ENCODE peak calls at places on chromosomes 7 and 10, in four cellular contexts. M is HCT116, R is HepG2, F is K562. N is an unnamed sample.

GRCh38 chr7:149864023-149864422 is 9.7 kb upstream of the ATP6V0E2 start:
- DNase-seq in M (no peak), R (no peak), F (no peak), N (no peak)

GRCh38 chr7:108596560-108596959 is 26.9 kb downstream of the DNAJB9 start:
- DNase-seq in M (no peak), R (no peak), F (no peak), N (no peak)

GRCh38 chr7:141663081-141663510 is 38.9 kb downstream of the DENND11 start:
- DNase-seq in M (no peak), R (peak; percentile 79), F (no peak), N (no peak)

GRCh38 chr7:159062596-159062995 is 82.1 kb downstream of the VIPR2 start:
- DNase-seq in M (no peak), R (no peak), F (no peak), N (no peak)

GRCh38 chr10:124742418-124743187 is 1.6 kb downstream of the FAM53B start:
- DNase-seq in M (no peak), R (peak; percentile 57), F (peak; percentile 28), N (no peak)

GRCh38 chr7:19079066-19079465 is 38.4 kb downstream of the TWIST1 start:
- DNase-seq in M (peak; percentile 12), R (no peak), F (no peak), N (peak; percentile 62)

GRCh38 chr7:117970806-117971205 is 97.6 kb upstream of the CTTNBP2 start:
- DNase-seq in M (no peak), R (no peak), F (no peak), N (no peak)

GRCh38 chr7:24049296-24049695 is 234.7 kb upstream of the NPY start:
- DNase-seq in M (no peak), R (no peak), F (no peak), N (no peak)

GRCh38 chr7:44318296-44318695 is 7.1 kb downstream of the CAMK2B start:
- DNase-seq in M (no peak), R (no peak), F (no peak), N (no peak)

GRCh38 chr7:21134631-21135030 is 293.3 kb upstream of the SP4 start:
- DNase-seq in M (no peak), R (no peak), F (no peak), N (no peak)

GRCh38 chr7:7639847-7640220 is 718 bp upstream of the UMAD1 start:
- DNase-seq in M (no peak), R (peak; percentile 11), F (no peak), N (no peak)

GRCh38 chr7:40709077-40709964 is 574.5 kb downstream of the SUGCT start:
- DNase-seq in M (no peak), R (no peak), F (no peak), N (no peak)

GRCh38 chr10:79383974-79384606 is 36.8 kb downstream of the PPIF start:
- DNase-seq in M (no peak), R (no peak), F (no peak), N (no peak)

GRCh38 chr10:59748834-59749233 is 4.4 kb downstream of the MRLN start:
- DNase-seq in M (no peak), R (no peak), F (no peak), N (no peak)

GRCh38 chr7:144632724-144633123 is 203.1 kb downstream of the TPK1 start:
- DNase-seq in M (no peak), R (no peak), F (no peak), N (no peak)

GRCh38 chr7:81534996-81535395 is 234.9 kb downstream of the HGF start:
- DNase-seq in M (no peak), R (no peak), F (no peak), N (no peak)

GRCh38 chr10:29841724-29842649 is 207.2 kb upstream of the SVIL start:
- DNase-seq in M (no peak), R (peak; percentile 56), F (no peak), N (no peak)

GRCh38 chr7:12178317-12178716 is 32.8 kb upstream of the TMEM106B start:
- DNase-seq in M (no peak), R (no peak), F (no peak), N (no peak)

GRCh38 chr10:108583827-108584226 is 1339.5 kb downstream of the XPNPEP1 start:
- DNase-seq in M (no peak), R (no peak), F (no peak), N (no peak)

GRCh38 chr10:68224810-68225209 is 7.1 kb downstream of the ATOH7 start:
- DNase-seq in M (no peak), R (no peak), F (no peak), N (no peak)

GRCh38 chr10:96044686-96045085 is 1.3 kb downstream of the CCNJ start:
- DNase-seq in M (no peak), R (peak; percentile 5), F (no peak), N (no peak)

GRCh38 chr10:29994833-29995232 is 64.6 kb downstream of the JCAD start:
- DNase-seq in M (no peak), R (no peak), F (no peak), N (no peak)

GRCh38 chr10:124378271-124378670 is 40.5 kb downstream of the OAT start:
- DNase-seq in M (no peak), R (no peak), F (no peak), N (no peak)

GRCh38 chr10:96998329-96998888 is 166.3 kb downstream of the LCOR start:
- DNase-seq in M (no peak), R (peak; percentile 77), F (no peak), N (no peak)

GRCh38 chr7:101567231-101567630 is 61.9 kb downstream of the MYL10 start:
- DNase-seq in M (no peak), R (no peak), F (peak; percentile 17), N (no peak)

GRCh38 chr10:72261323-72262018 is 12.3 kb upstream of the DDIT4 start:
- DNase-seq in M (no peak), R (no peak), F (peak; percentile 50), N (no peak)
- TF ChIP-seq TCF7L2 in M (no peak), R (no peak), F (no peak), N (no peak)

DNA sequence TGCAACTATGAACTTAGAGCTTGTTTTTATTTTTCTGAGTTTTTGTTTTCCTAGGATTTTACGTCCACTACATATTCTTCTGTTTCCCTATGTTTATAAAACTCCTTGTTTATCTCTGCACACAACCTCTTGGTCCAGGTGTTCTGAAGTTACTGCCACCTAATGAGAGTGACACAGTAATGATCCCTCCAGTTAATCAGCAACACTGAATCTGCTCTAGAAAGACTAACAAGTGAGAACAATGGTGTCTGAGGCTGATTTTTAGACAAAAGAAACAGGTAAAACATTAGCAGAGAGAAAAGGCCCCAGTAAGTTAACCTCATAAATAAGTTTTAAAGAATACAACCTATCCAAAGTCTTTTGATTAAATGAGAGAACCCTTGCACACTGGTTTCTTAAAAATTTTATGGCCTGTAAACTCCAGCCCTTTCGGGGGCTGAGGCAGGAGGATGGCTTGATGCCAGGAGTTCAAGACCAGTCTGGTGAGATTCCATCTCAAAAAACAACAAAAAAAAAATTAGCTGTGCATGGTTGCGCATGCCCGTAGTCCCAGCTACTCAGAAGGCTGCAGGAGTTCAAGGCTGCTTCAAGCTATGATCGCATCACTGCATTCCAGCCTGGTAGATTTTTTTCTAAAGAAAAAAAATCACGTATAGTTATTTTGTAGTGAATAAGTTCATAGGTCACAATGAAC is 397.6 kb downstream of the MAGI2 start:
- DNase-seq in M (peak; percentile 13), R (peak; percentile 20), F (no peak), N (no peak)
- TF ChIP-seq POLR2AphosphoS5 in M (no peak), R (no peak), F (no peak), N (no peak)

DNA sequence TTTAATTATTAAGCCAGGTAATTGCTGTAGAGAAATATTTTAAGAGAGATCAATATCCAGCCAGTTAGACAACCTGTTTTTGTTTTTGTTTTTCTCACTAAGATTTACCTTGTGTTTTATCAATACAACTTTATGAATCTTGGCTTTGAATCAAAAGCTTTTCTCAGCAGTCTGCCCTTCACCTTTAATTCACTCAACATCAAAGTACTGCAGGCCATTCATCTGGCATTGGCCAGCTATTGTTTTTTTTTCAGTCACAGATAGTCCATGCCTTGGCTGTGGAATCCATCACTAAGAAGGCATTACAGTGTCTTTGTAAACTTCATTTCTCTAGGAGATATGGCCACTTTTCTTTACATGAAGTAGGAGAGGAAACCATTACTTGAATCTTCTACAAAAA is 20.2 kb downstream of the SGCE start:
- DNase-seq in M (no peak), R (no peak), F (no peak), N (no peak)
- H3K9me3 ChIP-seq in M (no peaks in the 10 kb centered on the region), R (no peaks in the 10 kb centered on the region), F (no peaks in the 10 kb centered on the region), N (no peaks in the 10 kb centered on the region)

GRCh38 chr7:151756076-151756731 is 120.7 kb downstream of the PRKAG2 start:
- DNase-seq in M (peak; percentile 26), R (no peak), F (peak; percentile 39), N (no peak)
- TF ChIP-seq TCF7L2 in M (no peak), R (no peak), F (no peak), N (no peak)

GRCh38 chr7:69596723-69597277 is 1.5 kb upstream of the AUTS2 start:
- DNase-seq in M (no peak), R (no peak), F (no peak), N (no peak)

GRCh38 chr7:69596056-69596455 is 2.2 kb upstream of the AUTS2 start:
- DNase-seq in M (no peak), R (no peak), F (no peak), N (no peak)

GRCh38 chr7:69598081-69598486 is at the start of gene AUTS2:
- DNase-seq in M (no peak), R (peak; percentile 44), F (peak; percentile 86), N (peak; percentile 13)

GRCh38 chr7:69598487-69599148 is 343 bp downstream of the AUTS2 start:
- DNase-seq in M (no peak), R (no peak), F (peak; percentile 13), N (no peak)

GRCh38 chr7:69597278-69598076 is 798 bp upstream of the AUTS2 start:
- DNase-seq in M (no peak), R (no peak), F (no peak), N (no peak)
- TF ChIP-seq POLR2AphosphoS5 in M (no peak), R (no peak), F (no peak), N (no peak)

DNA sequence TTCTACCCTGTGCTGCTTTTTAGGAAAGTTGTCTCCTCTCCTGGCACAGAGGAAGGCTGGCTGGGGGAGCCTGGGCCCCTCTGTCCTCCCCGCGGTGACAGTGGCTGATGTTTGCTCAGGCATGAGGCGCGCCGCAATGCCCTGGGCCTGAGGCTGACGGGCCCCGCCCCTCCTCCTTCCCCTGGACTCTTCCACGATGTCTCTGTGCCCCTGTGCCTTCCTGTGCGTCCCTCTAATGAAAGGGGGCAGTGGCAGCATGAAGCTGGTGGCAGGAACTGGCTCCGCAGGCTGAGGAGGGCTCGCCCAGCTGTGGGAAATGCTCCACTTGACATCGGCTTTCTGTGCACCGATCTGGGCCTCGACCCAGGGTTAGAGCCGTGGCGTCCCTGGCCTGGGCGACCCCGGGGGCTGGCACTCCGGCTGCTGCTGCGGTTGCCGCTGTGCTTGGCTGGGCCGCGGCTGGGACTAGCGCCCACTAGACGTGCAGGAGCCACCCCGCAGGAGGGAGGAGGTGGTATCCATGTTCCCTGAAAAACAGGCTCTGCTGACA is 67.9 kb downstream of the ZNF680 start:
- DNase-seq in M (no peak), R (no peak), F (no peak), N (no peak)
- H3K9me3 ChIP-seq in M (no peaks in the 10 kb centered on the region), R (peaks cover 10% of the 10 kb centered on the region), F (peaks cover 4% of the 10 kb centered on the region), N (no peaks in the 10 kb centered on the region)

N was measured in Panc1.